ENCODE peak calls at places on chromosomes 2 and 18, in four cellular contexts. W, E, J and F are unnamed samples.

GRCh38 chr2:101341421-101341820 is 32.9 kb upstream of the RNF149 start:
- DNase-seq in E (no peak), W (no peak), J (no peak), F (no peak)

GRCh38 chr2:14577843-14578242 is 54.7 kb upstream of the LRATD1 start:
- DNase-seq in J (no peak), E (no peak), W (no peak), F (no peak)

GRCh38 chr2:18268400-18268799 is 292.1 kb downstream of the RDH14 start:
- DNase-seq in W (no peak), J (no peak), E (peak), F (no peak)

GRCh38 chr18:44520981-44521672 is 159.6 kb upstream of the SETBP1 start:
- DNase-seq in J (no peak), E (no peak), W (no peak), F (no peak)

GRCh38 chr2:172394008-172394407 is 33.4 kb upstream of the ITGA6 start:
- DNase-seq in E (no peak), J (no peak), W (no peak), F (no peak)

GRCh38 chr2:241187835-241188234 is 642 bp upstream of the ANO7 start:
- DNase-seq in E (no peak), J (no peak), W (no peak), F (no peak)

GRCh38 chr2:126714191-126714965 is 58.4 kb downstream of the GYPC start:
- DNase-seq in J (no peak), W (no peak), E (no peak), F (no peak)

GRCh38 chr2:230696670-230697069 is 16.0 kb upstream of the CAB39 start:
- DNase-seq in W (no peak), E (no peak), J (no peak), F (no peak)

GRCh38 chr2:194992648-194993047 is 664.4 kb upstream of the SLC39A10 start:
- DNase-seq in J (no peak), W (no peak), E (no peak), F (no peak)

GRCh38 chr2:112482309-112483046 is 522 bp downstream of the TTL start:
- DNase-seq in W (peak), J (peak), E (peak), F (peak)

GRCh38 chr18:10037181-10037580 is 123.4 kb downstream of the VAPA start:
- DNase-seq in J (no peak), E (no peak), W (no peak), F (no peak)

GRCh38 chr2:136130511-136130910 is 12.6 kb upstream of the CXCR4 start:
- DNase-seq in W (no peak), J (no peak), E (no peak), F (no peak)

GRCh38 chr2:48415765-48416515 is 114.0 kb upstream of the STON1 start:
- DNase-seq in J (no peak), E (no peak), W (no peak), F (no peak)

GRCh38 chr2:127051116-127051779 is 55.7 kb downstream of the BIN1 start:
- DNase-seq in W (peak), J (peak), E (no peak), F (peak)

GRCh38 chr2:68466361-68466777 is 725 bp downstream of the FBXO48 start:
- DNase-seq in W (no peak), E (peak), J (no peak), F (no peak)

GRCh38 chr2:109440507-109441156 is 173.1 kb downstream of the SEPTIN10 start:
- DNase-seq in E (no peak), W (no peak), J (no peak), F (no peak)

GRCh38 chr18:30132959-30133358 is 909.6 kb downstream of the DSC3 start:
- DNase-seq in E (no peak), J (no peak), W (no peak), F (no peak)

GRCh38 chr2:37100054-37100453 is 15.7 kb downstream of the GPATCH11 start:
- DNase-seq in W (no peak), J (no peak), E (no peak), F (no peak)

GRCh38 chr18:75462178-75462832 is 34.8 kb upstream of the SMIM21 start:
- DNase-seq in J (no peak), W (no peak), E (no peak), F (no peak)

GRCh38 chr18:32470136-32470712 is 458 bp downstream of the GAREM1 start:
- DNase-seq in J (peak), W (peak), E (peak), F (peak)

GRCh38 chr2:208489687-208490086 is 83.1 kb downstream of the PTH2R start:
- DNase-seq in W (no peak), J (no peak), E (no peak), F (no peak)

GRCh38 chr18:34039194-34039593 is 185.5 kb downstream of the NOL4 start:
- DNase-seq in J (no peak), W (no peak), E (no peak), F (no peak)

GRCh38 chr2:142915502-142915901 is 38.0 kb downstream of the KYNU start:
- DNase-seq in E (no peak), W (no peak), J (no peak), F (no peak)

GRCh38 chr2:21024722-21025389 is 19.0 kb downstream of the APOB start:
- DNase-seq in E (no peak), J (no peak), W (no peak), F (no peak)

GRCh38 chr2:21025690-21026478 is 18.0 kb downstream of the APOB start:
- DNase-seq in E (no peak), J (no peak), W (no peak), F (no peak)

GRCh38 chr2:21028021-21028947 is 15.6 kb downstream of the APOB start:
- DNase-seq in J (no peak), W (no peak), E (no peak), F (no peak)

GRCh38 chr2:21024198-21024597 is 19.7 kb downstream of the APOB start:
- DNase-seq in E (no peak), J (no peak), W (no peak), F (no peak)

DNA sequence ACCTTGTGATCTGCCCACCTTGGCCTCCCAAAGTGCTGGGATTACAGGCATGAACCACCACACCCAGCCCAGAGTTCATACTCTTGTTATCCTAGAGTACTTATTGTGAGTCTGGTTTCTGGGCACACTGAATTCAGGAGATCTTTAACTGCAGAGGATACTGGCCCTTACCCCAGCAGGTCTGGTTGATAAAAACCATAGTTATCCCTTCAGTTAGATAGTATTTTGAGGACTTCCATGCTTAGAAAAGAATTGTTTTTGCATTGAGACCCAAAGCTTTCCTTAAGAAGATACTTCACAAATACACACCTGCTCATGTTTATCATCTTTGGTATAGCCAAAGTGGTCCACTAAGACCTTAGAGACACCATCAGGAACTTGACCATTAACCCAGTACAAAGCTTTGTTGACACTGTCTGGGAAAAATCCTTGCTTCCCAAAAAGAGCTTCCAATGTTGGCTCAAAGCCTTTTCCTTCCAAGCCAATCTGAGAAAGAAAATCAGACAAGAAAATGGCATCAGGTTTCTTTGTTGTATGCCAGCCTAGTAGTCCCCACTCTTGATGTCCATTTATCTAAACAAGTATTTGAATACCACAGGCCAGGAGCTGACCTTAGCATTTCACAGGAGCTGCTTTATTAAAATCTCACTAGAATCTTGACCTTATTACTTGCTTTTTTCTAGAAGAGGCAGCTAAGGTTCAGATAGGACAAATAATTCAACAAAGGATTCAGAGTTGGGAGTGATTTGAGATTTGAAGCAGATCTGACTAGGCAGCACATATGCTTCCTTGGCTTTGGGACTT is 17.2 kb downstream of the APOB start:
- DNase-seq in W (no peak), E (no peak), J (no peak), F (no peak)
- TF ChIP-seq CTCF in W (no peak), E (no peak), J (no peak), F (no peak)

GRCh38 chr2:163717993-163718680 is 17.7 kb downstream of the FIGN start:
- DNase-seq in E (no peak), W (no peak), J (no peak), F (no peak)
- H3K27ac ChIP-seq in E (no peak), W (no peak), J (no peak), F (peak)

DNA sequence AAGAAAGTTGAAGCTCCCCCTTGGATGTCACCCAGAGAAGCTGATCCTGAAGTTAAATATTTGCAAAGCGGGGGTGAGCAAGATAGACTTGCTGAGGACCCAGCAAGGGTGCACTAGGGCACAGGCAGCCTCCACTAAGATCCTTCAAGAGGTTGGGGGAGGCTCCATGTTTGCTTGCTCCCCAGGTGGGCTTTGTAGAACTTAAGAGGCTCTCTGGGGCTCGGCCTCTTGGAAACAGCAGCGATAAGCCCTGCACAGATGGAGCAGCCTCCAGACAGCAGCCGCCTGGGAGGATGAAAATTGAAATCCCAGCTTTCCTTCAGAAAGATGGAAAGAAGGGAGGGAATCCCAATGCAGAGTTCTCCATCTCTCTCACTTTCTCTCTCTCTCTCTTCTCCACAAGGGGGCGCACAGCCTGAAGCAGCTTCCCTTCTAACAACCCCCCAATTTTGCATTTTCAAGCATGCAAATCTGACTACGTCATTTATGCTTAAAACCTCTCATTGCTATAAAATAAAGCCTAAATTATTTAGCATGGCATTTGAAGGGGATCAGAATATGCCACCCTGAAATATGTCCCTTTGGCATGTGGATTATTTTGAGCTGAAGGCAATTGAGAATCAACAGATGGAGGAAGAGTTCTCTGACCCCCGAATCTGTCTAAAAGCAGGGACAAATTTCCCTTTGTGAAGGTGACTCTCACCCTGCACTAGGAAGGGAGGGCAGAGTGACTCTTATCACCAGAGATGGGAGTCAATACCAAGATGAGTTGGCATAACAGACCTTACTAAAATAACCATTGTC is 185.7 kb upstream of the KLHL29 start:
- DNase-seq in J (no peak), W (no peak), E (peak), F (no peak)
- TF ChIP-seq CTCF in J (peak), W (no peak), E (peak), F (no peak)

DNA sequence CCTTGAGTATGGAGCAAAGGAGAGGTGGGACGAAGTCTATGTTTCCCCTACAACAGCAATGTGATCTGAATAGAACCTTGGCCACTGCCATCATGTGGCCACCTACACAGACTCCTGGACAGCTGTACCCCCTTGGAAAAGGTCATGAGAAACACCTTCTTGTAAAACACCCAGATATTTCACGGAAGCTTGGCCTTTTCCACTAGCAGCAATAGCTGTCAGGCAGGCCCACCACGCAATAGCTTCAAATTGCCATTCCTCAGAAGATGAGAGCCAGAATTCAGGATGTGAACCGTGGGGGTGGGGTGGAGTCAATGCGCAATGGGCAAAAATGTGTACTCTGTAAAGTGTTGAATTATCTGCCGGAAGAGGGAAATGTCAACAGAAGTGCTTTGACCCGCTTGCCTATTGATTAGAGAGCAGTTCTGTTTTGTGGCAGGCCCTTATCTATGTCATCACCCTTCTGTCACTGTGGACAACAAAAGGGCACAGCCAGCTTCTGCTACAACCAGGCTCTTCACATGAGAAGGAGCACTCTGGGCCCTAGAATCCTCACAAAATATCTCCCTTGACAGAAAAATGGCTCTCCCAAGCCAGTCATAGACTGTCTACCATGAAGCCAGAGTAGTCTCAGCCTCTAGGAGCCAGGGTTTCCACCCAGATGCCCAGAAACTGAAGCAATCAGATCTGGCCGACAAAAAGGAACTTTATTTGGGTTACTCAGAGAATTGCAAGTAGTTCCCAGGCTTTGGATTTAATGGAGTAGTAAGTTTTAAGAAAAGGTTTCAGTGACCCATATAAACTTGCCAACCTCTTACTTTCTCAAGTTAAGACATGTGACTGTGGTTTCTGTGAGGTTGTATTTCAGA is 9.5 kb downstream of the INPP1 start:
- DNase-seq in W (no peak), J (no peak), E (no peak), F (no peak)
- H3K27ac ChIP-seq in W (no peak), J (peak), E (no peak), F (peak)

DNA sequence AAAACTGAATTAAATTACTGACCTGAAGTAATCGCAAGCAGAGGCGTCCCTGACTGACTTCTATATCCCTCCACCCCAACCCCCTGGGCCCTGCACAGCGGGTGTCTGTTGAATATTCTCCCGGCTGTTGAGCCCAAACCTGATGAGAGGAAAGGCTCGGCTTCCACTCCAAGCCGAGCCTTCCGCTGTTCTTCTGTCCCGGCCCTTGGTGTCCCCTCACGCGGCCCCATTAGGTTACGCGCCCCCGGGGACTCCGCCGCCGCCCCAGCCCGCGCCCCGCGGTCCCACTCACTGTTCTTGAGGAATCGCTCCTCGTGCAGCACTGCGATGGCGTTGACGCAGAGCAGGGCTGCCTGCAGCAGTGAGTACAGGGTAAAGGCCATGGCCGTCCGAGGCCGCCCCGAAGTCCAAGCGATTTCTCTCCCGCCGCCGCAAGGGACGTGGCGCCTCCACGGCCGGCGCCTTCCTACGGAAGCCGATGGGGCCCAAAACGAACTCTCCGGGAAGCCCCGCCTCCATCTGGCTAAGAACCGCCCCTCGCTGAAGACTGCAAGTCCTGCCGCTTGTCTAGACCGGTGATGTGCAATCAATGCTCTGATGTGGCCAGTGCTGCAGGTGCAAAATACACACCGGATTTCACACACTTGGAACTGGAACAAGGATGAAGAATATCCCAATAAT is at the start of gene IER3IP1:
- DNase-seq in E (peak), W (peak), J (peak), F (peak)
- TF ChIP-seq CTCF in E (peak), W (peak), J (peak), F (peak)

DNA sequence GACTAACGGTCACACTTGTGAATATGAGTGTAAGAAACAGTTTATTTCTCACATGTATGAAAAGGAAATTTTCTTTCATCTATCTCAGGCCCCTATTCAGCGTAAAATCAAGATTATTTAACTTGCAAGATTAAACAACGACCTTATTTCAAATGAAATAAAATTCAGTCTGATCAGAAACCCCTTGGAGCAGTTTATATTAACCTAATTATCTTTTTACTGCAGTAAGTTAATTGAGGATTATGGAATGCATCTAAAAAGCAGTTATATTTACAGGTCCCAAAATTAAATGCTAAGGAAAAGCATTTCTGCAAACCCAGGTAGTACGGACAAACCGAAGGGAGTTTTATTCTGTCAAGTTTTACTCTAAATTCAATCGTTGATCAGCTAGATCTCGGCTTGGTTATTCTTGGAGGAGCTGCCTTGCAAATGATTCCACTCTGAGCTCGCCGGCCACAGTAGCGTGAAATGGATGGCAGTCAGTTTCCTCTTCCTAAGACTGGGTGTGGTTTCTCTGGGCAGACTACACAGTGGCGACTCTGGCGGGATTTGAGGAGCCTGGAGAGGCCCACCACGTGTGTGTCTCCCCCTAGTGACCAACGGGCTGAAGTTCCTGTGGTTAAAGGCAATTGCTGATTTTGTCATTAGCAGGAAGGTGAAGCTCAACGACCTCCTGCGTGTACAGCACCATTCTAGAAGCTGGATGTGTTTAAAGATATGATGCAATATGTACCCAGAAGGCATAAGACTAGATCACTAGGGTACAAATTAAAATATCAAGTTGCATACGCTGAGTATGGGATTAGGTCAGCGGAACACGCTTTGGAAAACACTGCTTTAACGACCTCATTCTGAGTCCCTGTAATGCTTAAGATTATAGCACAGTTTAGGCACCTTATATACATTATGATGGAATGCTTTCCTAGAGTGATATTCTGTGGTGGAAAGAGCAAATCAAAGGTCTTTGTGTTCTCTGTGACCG is 36.4 kb downstream of the PRKRA start:
- DNase-seq in J (peak), E (peak), W (peak), F (peak)
- H3K27ac ChIP-seq in J (peak), E (peak), W (peak), F (peak)

GRCh38 chr18:50194623-50195532 is at the start of gene MYO5B:
- DNase-seq in J (peak), E (no peak), W (no peak), F (no peak)
- TF ChIP-seq CTCF in J (peak), E (no peak), W (no peak), F (peak)

GRCh38 chr2:6826081-6826913 is 39.4 kb downstream of the CMPK2 start:
- DNase-seq in W (no peak), E (peak), J (no peak), F (no peak)
- H3K27ac ChIP-seq in W (no peak), E (peak), J (no peak), F (no peak)

DNA sequence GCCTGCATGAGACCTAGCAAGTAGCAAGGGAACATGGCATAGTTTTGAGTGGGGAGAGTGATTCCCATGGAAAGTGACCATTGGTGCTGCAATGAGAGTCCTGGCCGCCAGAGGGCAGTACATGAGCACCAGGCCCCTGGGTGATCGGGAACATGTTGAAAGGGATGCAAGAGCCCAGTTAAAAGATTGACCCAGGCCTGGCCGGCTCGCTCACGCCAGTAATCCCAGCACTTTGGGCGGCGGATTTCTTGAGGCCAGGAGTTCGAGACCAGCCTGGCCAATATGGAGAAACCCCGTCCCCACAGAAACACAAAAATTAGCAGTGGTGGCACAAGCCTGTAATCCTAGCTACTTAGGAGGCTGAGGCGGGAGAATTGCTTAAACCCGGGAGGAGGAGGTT is 22.2 kb downstream of the FAP start:
- DNase-seq in E (peak), W (peak), J (peak), F (peak)
- TF ChIP-seq CTCF in E (peak), W (peak), J (peak), F (peak)